ENCODE peak calls at places on chromosomes 12 and 14, in ten cellular contexts. H, I, A, R, P, V, F, C, S and Y are unnamed samples. For H3K9me3, the result is how much of the 10 kb centered on the place peaks cover.

GRCh38 chr12:64903738-64904137 is 79.3 kb downstream of the TBC1D30 start:
- DNase-seq in I (no peak), H (no peak), V (no peak), R (no peak), F (no peak), P (no peak), S (peak), C (no peak), A (no peak), Y (no peak)

GRCh38 chr14:70822706-70823185 is 13.4 kb upstream of the MAP3K9 start:
- DNase-seq in S (peak), A (peak), H (peak), F (no peak), C (peak), R (peak), I (no peak), P (peak), V (peak), Y (peak)

GRCh38 chr14:75229923-75230792 is 48.5 kb upstream of the FOS start:
- DNase-seq in C (no peak), I (no peak), A (peak), R (no peak), H (no peak), V (peak), S (peak), P (peak), F (no peak), Y (peak)

GRCh38 chr14:55913324-55914035 is 204.7 kb upstream of the PELI2 start:
- DNase-seq in C (no peak), P (no peak), S (peak), F (peak), R (no peak), H (no peak), V (no peak), A (peak), I (no peak), Y (no peak)

GRCh38 chr12:130090564-130090963 is 71.7 kb upstream of the FZD10 start:
- DNase-seq in P (no peak), S (no peak), R (no peak), I (no peak), C (no peak), V (no peak), H (no peak), F (no peak), A (no peak), Y (no peak)

GRCh38 chr12:64175254-64175945 is 46.7 kb downstream of the KICS2 start:
- DNase-seq in H (no peak), P (no peak), S (no peak), I (no peak), C (no peak), R (no peak), V (no peak), A (no peak), F (no peak), Y (no peak)

GRCh38 chr14:93688239-93688666 is 100.0 kb downstream of the PRIMA1 start:
- DNase-seq in H (no peak), I (no peak), P (no peak), F (no peak), S (no peak), R (peak), C (no peak), A (no peak), V (no peak), Y (no peak)

GRCh38 chr14:96940009-96940408 is 142.8 kb downstream of the VRK1 start:
- DNase-seq in P (no peak), S (no peak), R (no peak), I (no peak), C (no peak), A (no peak), F (no peak), V (no peak), H (no peak), Y (no peak)

GRCh38 chr12:6195665-6196535 is 4.3 kb upstream of the CD9 start:
- DNase-seq in F (peak), P (peak), R (peak), C (peak), A (peak), S (peak), H (peak), V (peak), I (peak), Y (peak)

GRCh38 chr12:16349132-16349463 is 1.7 kb downstream of the MGST1 start:
- DNase-seq in H (peak), I (peak), S (peak), A (peak), P (no peak), F (peak), C (no peak), V (peak), R (no peak), Y (peak)

GRCh38 chr14:58362798-58363412 is 32.8 kb upstream of the TOMM20L start:
- DNase-seq in F (no peak), I (no peak), A (no peak), P (no peak), R (no peak), C (no peak), H (no peak), V (peak), S (peak), Y (no peak)

GRCh38 chr12:121087467-121088207 is 45.0 kb upstream of the P2RX7 start:
- DNase-seq in C (no peak), P (no peak), F (no peak), I (no peak), A (no peak), V (no peak), S (no peak), H (no peak), R (no peak), Y (no peak)

GRCh38 chr14:56322531-56322930 is 204.3 kb downstream of the PELI2 start:
- DNase-seq in V (no peak), S (peak), R (no peak), P (no peak), C (no peak), F (no peak), I (no peak), H (no peak), A (no peak), Y (no peak)

GRCh38 chr14:49546766-49547165 is 39.4 kb downstream of the RPS29 start:
- DNase-seq in F (no peak), A (no peak), V (no peak), I (no peak), H (no peak), R (no peak), S (no peak), C (no peak), P (no peak), Y (no peak)

GRCh38 chr14:71733210-71733883 is 198.9 kb upstream of the RGS6 start:
- DNase-seq in H (no peak), A (no peak), S (peak), V (no peak), F (no peak), R (no peak), I (no peak), P (no peak), C (no peak), Y (no peak)

GRCh38 chr12:71007736-71008449 is 87.4 kb upstream of the PTPRR start:
- DNase-seq in A (no peak), C (no peak), V (no peak), S (no peak), H (no peak), R (no peak), I (no peak), F (no peak), P (no peak), Y (no peak)

DNA sequence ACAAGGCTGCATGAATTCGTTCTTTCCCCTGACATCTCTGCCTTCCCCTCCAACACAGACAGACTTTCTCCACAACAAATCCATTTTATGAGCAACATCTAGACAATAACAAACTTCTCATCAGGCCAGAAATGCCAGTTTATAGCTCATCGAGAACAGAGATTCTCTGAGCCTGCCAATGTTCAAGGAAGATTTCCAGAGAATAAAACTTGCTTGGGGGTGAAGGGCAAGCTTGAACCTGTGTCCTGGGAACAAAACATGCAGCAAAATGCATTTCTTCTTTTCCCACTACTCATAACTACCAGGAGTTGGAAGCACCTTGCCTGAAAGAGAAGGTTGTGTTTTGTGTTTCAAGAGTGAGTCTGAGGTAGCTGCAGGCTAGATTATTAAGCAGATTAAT is 6.8 kb downstream of the MAP1LC3B2 start:
- DNase-seq in S (no peak), P (no peak), A (no peak), F (no peak), V (no peak), I (no peak), C (no peak), H (no peak), R (no peak), Y (no peak)
- H3K9me3 ChIP-seq in S (under half), P (under half), A (under half), F (under half), V (under half), I (under half), C (under half), H (under half), R (under half), Y (under half)

GRCh38 chr14:98466807-98467206 is 805.2 kb downstream of the BCL11B start:
- DNase-seq in F (no peak), R (no peak), H (no peak), P (no peak), V (no peak), C (no peak), I (no peak), S (no peak), A (no peak), Y (no peak)
- H3K9me3 ChIP-seq in F (under half), R (under half), H (under half), P (under half), V (under half), C (under half), I (under half), S (under half), A (under half), Y (under half)

DNA sequence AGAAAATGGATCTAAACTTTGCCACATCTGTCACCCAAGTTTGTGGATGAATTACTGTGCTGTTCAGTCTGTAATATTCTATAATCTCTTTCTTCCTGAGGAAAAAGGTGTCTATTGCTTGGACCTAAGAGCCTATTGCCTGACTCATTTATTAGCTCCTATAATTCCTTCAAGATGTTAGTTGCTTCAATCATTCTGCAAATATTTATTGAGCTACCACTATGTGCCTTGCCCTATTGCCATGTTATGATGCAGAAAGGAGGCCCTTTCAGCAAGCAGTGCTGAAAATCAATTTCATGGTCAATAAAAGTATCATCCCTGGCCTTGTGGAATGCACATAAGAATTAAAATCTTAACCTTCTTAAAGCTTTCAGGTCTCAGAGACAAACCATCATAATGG is 113.6 kb downstream of the CCER1 start:
- DNase-seq in I (no peak), S (no peak), F (no peak), A (no peak), C (no peak), V (no peak), R (no peak), P (no peak), H (no peak), Y (no peak)
- H3K9me3 ChIP-seq in I (under half), S (under half), F (under half), A (under half), C (under half), V (under half), R (under half), P (under half), H (under half), Y (under half)

GRCh38 chr12:94813314-94813713 is 163.0 kb upstream of the TMCC3 start:
- DNase-seq in V (no peak), R (no peak), F (no peak), P (no peak), A (no peak), H (no peak), I (no peak), C (no peak), S (no peak), Y (no peak)
- H3K9me3 ChIP-seq in V (under half), R (under half), F (under half), P (under half), A (under half), H (under half), I (under half), C (under half), S (under half), Y (under half)

DNA sequence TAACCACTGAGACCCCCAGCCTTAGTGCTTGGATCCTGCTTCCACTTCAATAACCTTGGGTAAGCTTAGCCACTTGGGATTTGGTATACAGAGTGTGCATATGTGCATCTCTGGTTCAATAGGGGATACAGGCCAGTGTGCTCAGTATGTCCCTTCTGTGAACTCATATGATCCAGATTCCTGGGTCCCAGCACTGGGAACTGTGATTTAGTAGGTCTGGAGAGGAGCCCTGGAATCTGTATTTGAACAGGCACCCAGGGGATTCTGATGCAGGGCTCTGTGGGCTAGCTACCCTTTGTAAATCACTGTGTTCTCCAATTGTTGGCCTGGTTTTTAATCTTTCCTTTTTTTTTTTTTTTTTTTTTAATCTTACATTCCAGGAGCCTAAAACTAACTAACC is 9.8 kb upstream of the RNU6-8 start:
- DNase-seq in R (no peak), F (no peak), A (no peak), S (no peak), C (no peak), H (no peak), P (no peak), V (no peak), I (no peak), Y (no peak)
- H3K9me3 ChIP-seq in R (under half), F (under half), A (under half), S (under half), C (under half), H (under half), P (under half), V (under half), I (under half), Y (under half)

DNA sequence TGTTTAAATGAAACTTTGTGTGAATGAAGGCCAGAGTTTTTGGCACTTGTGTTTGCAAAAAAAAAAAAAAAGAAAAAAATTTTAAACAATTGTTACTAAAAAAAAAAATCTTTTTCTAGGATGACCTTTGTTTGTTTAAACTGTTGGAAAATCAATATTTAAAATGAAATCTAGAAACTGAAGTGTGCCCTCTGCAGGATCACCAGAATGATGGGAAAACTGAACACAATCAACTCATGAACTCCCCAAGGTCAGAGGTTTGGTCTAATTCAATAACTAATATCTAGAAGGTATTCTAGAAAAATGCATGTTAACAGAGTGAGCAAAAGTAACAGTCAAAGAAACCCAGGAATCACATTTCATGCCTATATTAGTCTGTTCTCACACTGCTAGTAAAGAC is 448.9 kb downstream of the FLRT2 start:
- DNase-seq in P (no peak), C (no peak), F (no peak), A (no peak), H (no peak), I (no peak), S (no peak), R (no peak), V (no peak), Y (no peak)
- H3K9me3 ChIP-seq in P (under half), C (under half), F (under half), A (under half), H (under half), I (under half), S (under half), R (under half), V (under half), Y (under half)

GRCh38 chr12:56864318-56864717 is 69.9 kb downstream of the SDR9C7 start:
- DNase-seq in S (no peak), P (no peak), A (no peak), C (no peak), I (no peak), R (no peak), H (no peak), V (no peak), F (no peak), Y (no peak)
- H3K9me3 ChIP-seq in S (under half), P (half or more), A (under half), C (under half), I (under half), R (under half), H (under half), V (half or more), F (under half), Y (under half)

GRCh38 chr14:105890474-105891220 is 364.3 kb downstream of the TMEM121 start:
- DNase-seq in A (peak), C (peak), R (no peak), H (peak), P (peak), V (no peak), I (peak), S (no peak), F (peak), Y (no peak)

GRCh38 chr14:105894125-105894977 is 368.0 kb downstream of the TMEM121 start:
- DNase-seq in F (peak), P (peak), V (no peak), C (peak), I (peak), S (no peak), R (no peak), H (peak), A (peak), Y (no peak)

GRCh38 chr14:105889666-105890473 is 363.5 kb downstream of the TMEM121 start:
- DNase-seq in I (peak), A (peak), C (peak), S (no peak), P (peak), H (peak), V (no peak), F (peak), R (no peak), Y (no peak)

GRCh38 chr14:105891221-105891602 is 364.8 kb downstream of the TMEM121 start:
- DNase-seq in H (peak), S (no peak), V (no peak), I (peak), R (no peak), P (peak), F (no peak), A (peak), C (peak), Y (peak)

DNA sequence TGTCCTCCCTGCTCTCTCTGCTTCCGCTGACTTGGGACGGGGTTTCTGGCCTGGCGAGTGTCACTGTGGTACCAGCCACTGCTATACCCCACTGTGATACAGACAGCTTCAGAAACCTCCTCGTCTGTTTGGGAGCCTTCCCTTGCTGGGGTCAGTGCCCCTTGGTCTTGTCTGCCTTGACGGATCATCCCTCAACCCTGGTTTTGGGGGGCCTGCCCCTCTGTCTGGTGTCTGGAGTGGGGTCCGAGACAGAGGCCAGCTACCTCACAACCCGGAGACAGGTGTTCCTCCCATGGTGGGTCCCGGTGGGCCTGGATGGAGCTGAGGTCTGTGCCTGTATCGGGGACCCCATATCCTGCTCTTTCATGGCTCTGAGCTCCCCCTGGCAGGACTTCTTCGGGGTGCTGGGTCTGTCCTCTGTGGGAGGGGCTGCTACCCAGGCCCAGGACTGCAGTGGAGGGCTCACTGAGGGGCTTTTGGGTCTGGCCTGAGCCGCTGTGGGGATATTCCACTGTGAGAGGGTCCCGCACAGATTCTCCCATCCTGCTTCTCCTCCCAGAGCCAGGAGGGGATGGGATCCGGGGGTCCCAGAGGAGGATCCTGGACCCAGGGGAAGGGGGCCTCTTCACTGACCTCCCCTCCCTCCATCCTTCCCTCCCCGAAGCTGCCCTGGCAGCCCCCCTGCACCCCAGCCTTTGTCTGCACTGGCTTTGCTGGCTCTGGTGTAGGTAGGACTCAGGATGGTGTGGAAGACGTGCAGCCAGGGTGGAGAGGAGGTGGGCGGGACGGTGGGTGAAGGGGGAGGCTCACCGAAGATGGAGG is 365.5 kb downstream of the TMEM121 start:
- DNase-seq in I (peak), P (peak), A (peak), R (no peak), H (peak), F (peak), S (no peak), V (no peak), C (peak), Y (no peak)
- H3K9me3 ChIP-seq in I (under half), P (under half), A (under half), R (half or more), H (under half), F (under half), S (under half), V (under half), C (under half), Y (under half)